ENCODE peak calls at places on chromosomes 6 and 20, in five cellular contexts. One of them, this sample, is unnamed.

GRCh38 chr20:51955756-51956155 is 153.4 kb upstream of the SALL4 start:
- DNase-seq in mesendoderm: no peak
- DNase-seq in neuronal stem cell: no peak
- DNase-seq in IMR-90: peak; percentile 65
- DNase-seq in H9: no peak
- DNase-seq in this sample: no peak

GRCh38 chr6:157861814-157862213 is 38.8 kb downstream of the SNX9 start:
- DNase-seq in mesendoderm: no peak
- DNase-seq in neuronal stem cell: no peak
- DNase-seq in IMR-90: peak; percentile 71
- DNase-seq in H9: no peak
- DNase-seq in this sample: no peak

GRCh38 chr6:129732034-129732433 is 22.1 kb upstream of the ARHGAP18 start:
- DNase-seq in mesendoderm: peak; percentile 72
- DNase-seq in neuronal stem cell: no peak
- DNase-seq in IMR-90: no peak
- DNase-seq in H9: no peak
- DNase-seq in this sample: no peak

GRCh38 chr6:128357391-128358110 is 162.8 kb downstream of the PTPRK start:
- DNase-seq in mesendoderm: no peak
- DNase-seq in neuronal stem cell: no peak
- DNase-seq in IMR-90: no peak
- DNase-seq in H9: no peak
- DNase-seq in this sample: no peak

GRCh38 chr6:15969236-15969778 is 159.6 kb upstream of the MYLIP start:
- DNase-seq in mesendoderm: no peak
- DNase-seq in neuronal stem cell: no peak
- DNase-seq in IMR-90: no peak
- DNase-seq in H9: no peak
- DNase-seq in this sample: no peak

GRCh38 chr20:37545516-37545915 is 17.8 kb upstream of the BLCAP start:
- DNase-seq in mesendoderm: no peak
- DNase-seq in neuronal stem cell: no peak
- DNase-seq in IMR-90: no peak
- DNase-seq in H9: no peak
- DNase-seq in this sample: no peak

GRCh38 chr6:90574610-90575009 is 12.3 kb downstream of the MAP3K7 start:
- DNase-seq in mesendoderm: no peak
- DNase-seq in neuronal stem cell: no peak
- DNase-seq in IMR-90: peak; percentile 46
- DNase-seq in H9: no peak
- DNase-seq in this sample: no peak

GRCh38 chr6:88813045-88813444 is 150.4 kb downstream of the RNGTT start:
- DNase-seq in mesendoderm: no peak
- DNase-seq in neuronal stem cell: no peak
- DNase-seq in IMR-90: no peak
- DNase-seq in H9: no peak
- DNase-seq in this sample: no peak

GRCh38 chr20:57180954-57181353 is 85.5 kb downstream of the BMP7 start:
- DNase-seq in mesendoderm: peak; percentile 86
- DNase-seq in neuronal stem cell: no peak
- DNase-seq in IMR-90: no peak
- DNase-seq in H9: peak; percentile 60
- DNase-seq in this sample: no peak

GRCh38 chr6:39037082-39037487 is 11.5 kb upstream of the GLP1R start:
- DNase-seq in mesendoderm: peak; percentile 46
- DNase-seq in neuronal stem cell: no peak
- DNase-seq in IMR-90: no peak
- DNase-seq in H9: no peak
- DNase-seq in this sample: no peak

GRCh38 chr6:166556871-166557322 is 29.6 kb downstream of the RAMACL start:
- DNase-seq in mesendoderm: no peak
- DNase-seq in neuronal stem cell: no peak
- DNase-seq in IMR-90: peak; percentile 65
- DNase-seq in H9: no peak
- DNase-seq in this sample: no peak

GRCh38 chr6:166242888-166243287 is 65.3 kb downstream of the PRR18 start:
- DNase-seq in mesendoderm: no peak
- DNase-seq in neuronal stem cell: no peak
- DNase-seq in IMR-90: no peak
- DNase-seq in H9: no peak
- DNase-seq in this sample: no peak

GRCh38 chr6:11103065-11103464 is 8.5 kb downstream of the ERVFRD-1 start:
- DNase-seq in mesendoderm: no peak
- DNase-seq in neuronal stem cell: no peak
- DNase-seq in IMR-90: no peak
- DNase-seq in H9: no peak
- DNase-seq in this sample: no peak

GRCh38 chr20:50278684-50279531 is 88.3 kb downstream of the CEBPB start:
- DNase-seq in mesendoderm: no peak
- DNase-seq in neuronal stem cell: no peak
- DNase-seq in IMR-90: no peak
- DNase-seq in H9: no peak
- DNase-seq in this sample: no peak

GRCh38 chr20:50278377-50278683 is 87.7 kb downstream of the CEBPB start:
- DNase-seq in mesendoderm: no peak
- DNase-seq in neuronal stem cell: no peak
- DNase-seq in IMR-90: no peak
- DNase-seq in H9: no peak
- DNase-seq in this sample: no peak

GRCh38 chr20:50276119-50277063 is 85.8 kb downstream of the CEBPB start:
- DNase-seq in mesendoderm: no peak
- DNase-seq in neuronal stem cell: no peak
- DNase-seq in IMR-90: no peak
- DNase-seq in H9: no peak
- DNase-seq in this sample: no peak

GRCh38 chr20:50277460-50278376 is 87.1 kb downstream of the CEBPB start:
- DNase-seq in mesendoderm: no peak
- DNase-seq in neuronal stem cell: no peak
- DNase-seq in IMR-90: no peak
- DNase-seq in H9: no peak
- DNase-seq in this sample: no peak

DNA sequence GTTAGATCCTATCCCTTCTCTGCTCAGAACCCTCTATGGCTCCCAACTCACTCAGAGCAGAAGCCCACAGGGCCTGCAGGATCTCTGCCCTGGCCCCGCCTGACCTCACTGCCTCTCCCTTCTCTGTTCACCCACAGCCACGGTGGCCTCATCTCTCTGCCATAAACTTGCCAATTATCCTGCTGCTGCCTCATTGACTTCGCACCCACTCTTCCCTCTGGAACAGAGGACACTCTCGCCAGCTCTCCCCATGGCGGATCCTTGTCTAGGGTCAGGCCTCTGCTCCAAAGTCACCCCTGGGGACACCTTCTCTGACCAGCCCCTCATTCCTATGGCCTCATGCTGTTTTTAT is 86.4 kb downstream of the CEBPB start:
- DNase-seq in mesendoderm: no peak
- DNase-seq in neuronal stem cell: no peak
- DNase-seq in IMR-90: no peak
- DNase-seq in H9: no peak
- DNase-seq in this sample: no peak
- H2BK120ac ChIP-seq in mesendoderm: no peak overlapping the region
- H2BK120ac ChIP-seq in neuronal stem cell: no peak overlapping the region
- H2BK120ac ChIP-seq in IMR-90: peak overlapping the region; percentile 78
- H2BK120ac ChIP-seq in H9: no peak overlapping the region
- H2BK120ac ChIP-seq in this sample: no peak overlapping the region

GRCh38 chr20:49593441-49594142 is 25.7 kb upstream of the PTGIS start:
- DNase-seq in mesendoderm: no peak
- DNase-seq in neuronal stem cell: no peak
- DNase-seq in IMR-90: no peak
- DNase-seq in H9: no peak
- DNase-seq in this sample: no peak
- H2BK120ac ChIP-seq in mesendoderm: no peak overlapping the region
- H2BK120ac ChIP-seq in neuronal stem cell: no peak overlapping the region
- H2BK120ac ChIP-seq in IMR-90: peak overlapping the region; percentile 51
- H2BK120ac ChIP-seq in H9: no peak overlapping the region
- H2BK120ac ChIP-seq in this sample: no peak overlapping the region

GRCh38 chr6:108656834-108657233 is 96.1 kb downstream of the FOXO3 start:
- DNase-seq in mesendoderm: no peak
- DNase-seq in neuronal stem cell: no peak
- DNase-seq in IMR-90: no peak
- DNase-seq in H9: no peak
- DNase-seq in this sample: no peak

GRCh38 chr6:108654465-108655106 is 93.9 kb downstream of the FOXO3 start:
- DNase-seq in mesendoderm: no peak
- DNase-seq in neuronal stem cell: no peak
- DNase-seq in IMR-90: peak; percentile 35
- DNase-seq in H9: no peak
- DNase-seq in this sample: no peak

GRCh38 chr6:108658174-108658573 is 97.5 kb downstream of the FOXO3 start:
- DNase-seq in mesendoderm: no peak
- DNase-seq in neuronal stem cell: no peak
- DNase-seq in IMR-90: no peak
- DNase-seq in H9: no peak
- DNase-seq in this sample: no peak

GRCh38 chr6:108653864-108654402 is 93.2 kb downstream of the FOXO3 start:
- DNase-seq in mesendoderm: no peak
- DNase-seq in neuronal stem cell: no peak
- DNase-seq in IMR-90: peak; percentile 37
- DNase-seq in H9: no peak
- DNase-seq in this sample: no peak

DNA sequence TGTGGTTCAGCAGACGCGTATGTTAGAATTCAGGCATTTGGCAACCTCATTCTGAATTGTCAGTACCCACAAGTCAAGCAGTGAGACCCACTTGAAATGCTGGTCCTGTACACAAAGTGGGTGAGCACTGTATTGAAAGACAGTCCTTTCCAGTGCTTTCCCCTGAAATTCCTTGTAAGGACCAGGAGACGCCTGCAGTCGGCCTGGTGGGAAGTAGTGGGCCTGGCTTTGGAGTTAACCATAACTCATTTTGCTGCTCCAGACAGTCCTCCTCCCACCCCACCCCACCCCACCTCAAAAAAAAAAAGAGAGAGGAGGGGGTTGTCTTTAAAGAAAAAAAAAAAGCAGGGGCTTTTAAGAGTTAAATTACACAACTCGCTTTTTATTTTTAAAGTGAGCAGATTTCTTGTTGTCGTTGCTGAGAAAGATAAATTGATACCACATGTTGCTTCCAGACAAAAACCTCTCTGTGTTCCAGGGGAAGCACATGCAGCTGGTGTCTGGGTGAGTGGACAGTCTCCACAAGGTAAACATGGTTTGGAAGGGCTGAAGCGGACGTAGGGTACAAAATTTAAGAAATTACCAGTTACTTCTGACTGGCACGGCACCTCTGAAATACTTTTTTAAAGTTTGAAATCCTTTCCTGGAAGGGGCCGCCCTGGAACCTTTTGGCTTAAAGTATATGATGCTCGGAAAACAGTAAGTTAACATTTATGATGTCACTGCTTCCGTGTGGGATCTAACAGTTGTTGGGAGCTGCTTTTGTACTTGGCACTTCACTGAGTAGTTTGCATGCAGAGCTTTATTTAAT is 95.3 kb downstream of the FOXO3 start:
- DNase-seq in mesendoderm: no peak
- DNase-seq in neuronal stem cell: no peak
- DNase-seq in IMR-90: peak; percentile 90
- DNase-seq in H9: no peak
- DNase-seq in this sample: no peak
- H2BK120ac ChIP-seq in mesendoderm: no peak overlapping the region
- H2BK120ac ChIP-seq in neuronal stem cell: no peak overlapping the region
- H2BK120ac ChIP-seq in IMR-90: peak overlapping the region; percentile 84
- H2BK120ac ChIP-seq in H9: no peak overlapping the region
- H2BK120ac ChIP-seq in this sample: no peak overlapping the region

DNA sequence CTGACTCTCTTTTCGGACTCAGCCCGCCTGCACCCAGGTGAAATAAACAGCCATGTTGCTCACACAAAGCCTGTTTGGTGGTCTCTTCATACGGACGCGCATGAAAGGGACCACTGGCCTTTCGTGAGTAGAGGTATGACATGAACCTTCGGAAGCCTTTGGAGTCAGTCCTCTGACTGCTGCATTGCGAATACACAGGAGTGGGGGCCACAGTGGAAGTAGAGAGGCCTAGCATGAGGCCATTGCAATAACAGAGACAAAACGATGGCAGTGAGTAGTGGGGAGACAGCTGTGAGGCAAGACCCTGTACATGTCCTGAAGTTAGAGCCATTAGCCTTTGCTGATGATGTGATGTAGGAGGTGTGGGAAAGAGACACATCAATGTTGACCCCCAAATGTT is 56.4 kb downstream of the SMPDL3A start:
- DNase-seq in mesendoderm: no peak
- DNase-seq in neuronal stem cell: no peak
- DNase-seq in IMR-90: no peak
- DNase-seq in H9: peak; percentile 55
- DNase-seq in this sample: no peak
- H2BK120ac ChIP-seq in mesendoderm: no peak overlapping the region
- H2BK120ac ChIP-seq in neuronal stem cell: no peak overlapping the region
- H2BK120ac ChIP-seq in IMR-90: no peak overlapping the region
- H2BK120ac ChIP-seq in H9: no peak overlapping the region
- H2BK120ac ChIP-seq in this sample: peak overlapping the region; percentile 30

GRCh38 chr20:10632681-10633509 is 40.9 kb downstream of the JAG1 start:
- DNase-seq in mesendoderm: no peak
- DNase-seq in neuronal stem cell: no peak
- DNase-seq in IMR-90: no peak
- DNase-seq in H9: no peak
- DNase-seq in this sample: no peak

GRCh38 chr20:10634190-10634589 is 39.6 kb downstream of the JAG1 start:
- DNase-seq in mesendoderm: no peak
- DNase-seq in neuronal stem cell: no peak
- DNase-seq in IMR-90: no peak
- DNase-seq in H9: no peak
- DNase-seq in this sample: no peak

GRCh38 chr20:10633708-10634107 is 40.1 kb downstream of the JAG1 start:
- DNase-seq in mesendoderm: no peak
- DNase-seq in neuronal stem cell: no peak
- DNase-seq in IMR-90: no peak
- DNase-seq in H9: no peak
- DNase-seq in this sample: no peak

GRCh38 chr20:10626896-10627295 is 46.9 kb downstream of the JAG1 start:
- DNase-seq in mesendoderm: no peak
- DNase-seq in neuronal stem cell: no peak
- DNase-seq in IMR-90: no peak
- DNase-seq in H9: peak; percentile 12
- DNase-seq in this sample: no peak

DNA sequence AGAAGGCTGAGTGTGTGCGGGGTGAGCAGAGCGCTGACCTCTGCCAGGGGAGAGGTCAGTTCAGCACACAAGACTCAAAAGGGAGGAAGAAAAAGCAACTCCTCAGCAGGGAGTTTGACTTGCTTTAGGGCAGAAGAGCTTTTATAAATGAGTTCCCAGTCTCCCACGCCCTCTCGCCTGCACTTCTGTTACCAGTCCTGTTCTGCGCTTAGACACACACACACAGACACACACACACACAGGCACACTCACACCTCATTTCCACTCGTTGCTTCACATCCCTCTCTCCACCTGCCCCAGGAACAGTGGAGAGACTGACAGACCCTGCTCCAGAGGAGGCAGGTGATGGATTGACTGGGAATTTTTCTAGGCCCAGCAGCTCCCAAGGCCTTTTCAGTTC is 43.9 kb downstream of the JAG1 start:
- DNase-seq in mesendoderm: no peak
- DNase-seq in neuronal stem cell: peak; percentile 61
- DNase-seq in IMR-90: no peak
- DNase-seq in H9: no peak
- DNase-seq in this sample: no peak
- H2BK120ac ChIP-seq in mesendoderm: no peak overlapping the region
- H2BK120ac ChIP-seq in neuronal stem cell: peak overlapping the region; percentile 13
- H2BK120ac ChIP-seq in IMR-90: peak overlapping the region; percentile 29
- H2BK120ac ChIP-seq in H9: no peak overlapping the region
- H2BK120ac ChIP-seq in this sample: no peak overlapping the region

This sample was measured in H1.